ENCODE peak calls at places on chromosomes 13 and 19, in seven cellular contexts. X, R, P, O, W, T and C are unnamed samples.

GRCh38 chr13:85277753-85278152 is 521.5 kb downstream of the SLITRK6 start:
- DNase-seq in X (no peak), R (no peak), P (peak), O (no peak), W (no peak), T (no peak), C (no peak)

GRCh38 chr19:21474671-21475181 is 30.7 kb upstream of the ZNF429 start:
- DNase-seq in X (peak), R (peak), P (no peak), O (no peak), W (peak), T (peak), C (peak)

GRCh38 chr19:5171711-5172110 is 168.9 kb downstream of the PTPRS start:
- DNase-seq in X (no peak), R (no peak), P (no peak), O (no peak), W (no peak), T (no peak), C (no peak)

GRCh38 chr19:40144947-40145748 is 46.1 kb upstream of the MAP3K10 start:
- DNase-seq in X (no peak), R (no peak), P (no peak), O (no peak), W (no peak), T (no peak), C (no peak)

GRCh38 chr13:21767032-21767431 is 96.2 kb downstream of the FGF9 start:
- DNase-seq in X (no peak), R (no peak), P (no peak), O (no peak), W (no peak), T (no peak), C (no peak)

GRCh38 chr13:102580552-102581169 is 16.1 kb upstream of the TPP2 start:
- DNase-seq in X (peak), R (peak), P (peak), O (no peak), W (no peak), T (peak), C (peak)

GRCh38 chr19:33302974-33303790 is 848 bp upstream of the CEBPA start:
- DNase-seq in X (peak), R (no peak), P (peak), O (peak), W (peak), T (no peak), C (peak)

GRCh38 chr13:90869580-90869979 is 477.9 kb upstream of the MIR17HG start:
- DNase-seq in X (no peak), R (no peak), P (peak), O (no peak), W (no peak), T (no peak), C (no peak)

GRCh38 chr19:33426621-33427475 is 53.3 kb downstream of the CEBPG start:
- DNase-seq in X (peak), R (no peak), P (peak), O (no peak), W (no peak), T (no peak), C (no peak)

GRCh38 chr19:2132731-2133490 is 18.5 kb downstream of the AP3D1 start:
- DNase-seq in X (no peak), R (no peak), P (no peak), O (no peak), W (no peak), T (no peak), C (no peak)

GRCh38 chr13:52707375-52707774 is 32.2 kb downstream of the CNMD start:
- DNase-seq in X (no peak), R (no peak), P (peak), O (no peak), W (no peak), T (no peak), C (no peak)

GRCh38 chr13:76667551-76667950 is 218.7 kb downstream of the KCTD12 start:
- DNase-seq in X (no peak), R (no peak), P (peak), O (no peak), W (no peak), T (no peak), C (no peak)

GRCh38 chr13:35621989-35622388 is 145.5 kb upstream of the MAB21L1 start:
- DNase-seq in X (no peak), R (no peak), P (peak), O (no peak), W (no peak), T (no peak), C (no peak)

GRCh38 chr19:38224014-38224862 is at the start of gene DPF1:
- DNase-seq in X (peak), R (peak), P (peak), O (peak), W (peak), T (peak), C (peak)

GRCh38 chr13:39596176-39596575 is 6.8 kb downstream of the LHFPL6 start:
- DNase-seq in X (no peak), R (no peak), P (no peak), O (no peak), W (no peak), T (no peak), C (no peak)

GRCh38 chr13:93217701-93218100 is 8.9 kb upstream of the GPC6 start:
- DNase-seq in X (no peak), R (no peak), P (peak), O (no peak), W (no peak), T (no peak), C (no peak)

GRCh38 chr13:28337196-28338045 is 157.5 kb downstream of the FLT1 start:
- DNase-seq in X (no peak), R (no peak), P (peak), O (no peak), W (no peak), T (no peak), C (no peak)

GRCh38 chr13:28375250-28375930 is 119.5 kb downstream of the FLT1 start:
- DNase-seq in X (peak), R (no peak), P (no peak), O (no peak), W (no peak), T (no peak), C (no peak)

GRCh38 chr19:3570619-3571018 is 2.1 kb upstream of the HMG20B start:
- DNase-seq in X (no peak), R (no peak), P (peak), O (no peak), W (no peak), T (peak), C (no peak)

GRCh38 chr13:49635599-49636433 is 7.5 kb downstream of the ARL11 start:
- DNase-seq in X (peak), R (no peak), P (peak), O (peak), W (peak), T (no peak), C (peak)

GRCh38 chr19:19341026-19341425 is 20.4 kb downstream of the MAU2 start:
- DNase-seq in X (no peak), R (no peak), P (no peak), O (no peak), W (no peak), T (no peak), C (no peak)

GRCh38 chr13:74423434-74423833 is 289.2 kb upstream of the KLF12 start:
- DNase-seq in X (no peak), R (no peak), P (no peak), O (no peak), W (no peak), T (no peak), C (no peak)

GRCh38 chr19:1690570-1691307 is 38.3 kb upstream of the TCF3 start:
- DNase-seq in X (peak), R (peak), P (peak), O (peak), W (peak), T (no peak), C (peak)

GRCh38 chr19:17078920-17079709 is 3.5 kb downstream of the MYO9B start:
- DNase-seq in X (no peak), R (no peak), P (no peak), O (no peak), W (no peak), T (peak), C (no peak)

GRCh38 chr13:62453761-62454160 is 1038.1 kb upstream of the PCDH20 start:
- DNase-seq in X (no peak), R (no peak), P (no peak), O (no peak), W (no peak), T (no peak), C (no peak)

GRCh38 chr13:51832471-51833152 is 12.4 kb downstream of the TMEM272 start:
- DNase-seq in X (peak), R (peak), P (peak), O (no peak), W (no peak), T (peak), C (peak)

GRCh38 chr19:15050639-15051038 is 1.4 kb downstream of the CASP14 start:
- DNase-seq in X (no peak), R (no peak), P (no peak), O (no peak), W (no peak), T (no peak), C (no peak)

GRCh38 chr13:99689955-99690354 is 188.7 kb downstream of the TM9SF2 start:
- DNase-seq in X (no peak), R (no peak), P (peak), O (no peak), W (no peak), T (no peak), C (no peak)

GRCh38 chr19:22882797-22883196 is 50.7 kb downstream of the ZNF723 start:
- DNase-seq in X (no peak), R (no peak), P (peak), O (no peak), W (no peak), T (no peak), C (no peak)

GRCh38 chr13:41780736-41781708 is 179.9 kb downstream of the VWA8 start:
- DNase-seq in X (no peak), R (no peak), P (no peak), O (no peak), W (no peak), T (no peak), C (no peak)

GRCh38 chr13:101751488-101751887 is 299.0 kb downstream of the ITGBL1 start:
- DNase-seq in X (peak), R (no peak), P (peak), O (no peak), W (no peak), T (no peak), C (no peak)

GRCh38 chr19:5048727-5049553 is 80.0 kb downstream of the KDM4B start:
- DNase-seq in X (no peak), R (no peak), P (peak), O (no peak), W (no peak), T (no peak), C (no peak)

GRCh38 chr19:6241056-6241455 is 38.7 kb downstream of the MLLT1 start:
- DNase-seq in X (no peak), R (no peak), P (no peak), O (no peak), W (no peak), T (no peak), C (no peak)

GRCh38 chr13:75705908-75706307 is 69.8 kb downstream of the LMO7 start:
- DNase-seq in X (no peak), R (no peak), P (no peak), O (no peak), W (no peak), T (no peak), C (no peak)

GRCh38 chr13:39818953-39819352 is 163.5 kb downstream of the COG6 start:
- DNase-seq in X (no peak), R (no peak), P (no peak), O (no peak), W (no peak), T (no peak), C (no peak)